ENCODE peak calls at places on chromosomes 16 and 17, in seven cellular contexts. One of them, this sample, is unnamed.

GRCh38 chr17:79691931-79692330 is 38.8 kb upstream of the ENPP7 start:
- DNase-seq in gastrocnemius medialis: no peak
- DNase-seq in A673: no peak
- DNase-seq in esophagus muscularis mucosa: no peak
- DNase-seq in sigmoid colon: no peak
- DNase-seq in BJ: no peak
- DNase-seq in NB4: no peak
- DNase-seq in this sample: peak; percentile 21

GRCh38 chr17:74737299-74738050 is 419 bp downstream of the RAB37 start:
- DNase-seq in BJ: no peak
- DNase-seq in gastrocnemius medialis: no peak
- DNase-seq in sigmoid colon: no peak
- DNase-seq in NB4: peak; percentile 83
- DNase-seq in esophagus muscularis mucosa: no peak
- DNase-seq in A673: peak; percentile 61
- DNase-seq in this sample: no peak

GRCh38 chr16:24771779-24772157 is 42.3 kb downstream of the TNRC6A start:
- DNase-seq in A673: no peak
- DNase-seq in BJ: no peak
- DNase-seq in gastrocnemius medialis: no peak
- DNase-seq in NB4: no peak
- DNase-seq in sigmoid colon: no peak
- DNase-seq in esophagus muscularis mucosa: no peak
- DNase-seq in this sample: no peak

GRCh38 chr17:74786411-74787097 is 10.4 kb upstream of the NAT9 start:
- DNase-seq in esophagus muscularis mucosa: no peak
- DNase-seq in gastrocnemius medialis: no peak
- DNase-seq in NB4: no peak
- DNase-seq in A673: no peak
- DNase-seq in BJ: no peak
- DNase-seq in sigmoid colon: no peak
- DNase-seq in this sample: no peak

GRCh38 chr17:51435641-51436091 is 175.3 kb downstream of the UTP18 start:
- DNase-seq in A673: peak; percentile 71
- DNase-seq in gastrocnemius medialis: no peak
- DNase-seq in BJ: no peak
- DNase-seq in esophagus muscularis mucosa: peak; percentile 75
- DNase-seq in sigmoid colon: no peak
- DNase-seq in NB4: peak; percentile 83
- DNase-seq in this sample: peak; percentile 21

GRCh38 chr16:56889206-56889605 is 24.2 kb downstream of the SLC12A3 start:
- DNase-seq in esophagus muscularis mucosa: no peak
- DNase-seq in NB4: no peak
- DNase-seq in BJ: no peak
- DNase-seq in gastrocnemius medialis: no peak
- DNase-seq in A673: no peak
- DNase-seq in sigmoid colon: no peak
- DNase-seq in this sample: no peak

GRCh38 chr16:83771306-83771942 is 36.4 kb upstream of the HSBP1 start:
- DNase-seq in A673: no peak
- DNase-seq in sigmoid colon: no peak
- DNase-seq in NB4: no peak
- DNase-seq in BJ: no peak
- DNase-seq in gastrocnemius medialis: peak; percentile 17
- DNase-seq in esophagus muscularis mucosa: no peak
- DNase-seq in this sample: peak; percentile 77

GRCh38 chr16:23478566-23478965 is 25.6 kb upstream of the COG7 start:
- DNase-seq in gastrocnemius medialis: no peak
- DNase-seq in sigmoid colon: no peak
- DNase-seq in A673: no peak
- DNase-seq in esophagus muscularis mucosa: no peak
- DNase-seq in NB4: no peak
- DNase-seq in BJ: no peak
- DNase-seq in this sample: no peak

GRCh38 chr17:44780161-44780560 is 21.4 kb downstream of the ADAM11 start:
- DNase-seq in esophagus muscularis mucosa: no peak
- DNase-seq in sigmoid colon: no peak
- DNase-seq in NB4: no peak
- DNase-seq in gastrocnemius medialis: no peak
- DNase-seq in A673: no peak
- DNase-seq in BJ: no peak
- DNase-seq in this sample: no peak

GRCh38 chr17:75635610-75636202 is 2.5 kb downstream of the SMIM5 start:
- DNase-seq in gastrocnemius medialis: peak; percentile 56
- DNase-seq in A673: no peak
- DNase-seq in NB4: no peak
- DNase-seq in esophagus muscularis mucosa: no peak
- DNase-seq in sigmoid colon: no peak
- DNase-seq in BJ: no peak
- DNase-seq in this sample: peak; percentile 60

GRCh38 chr17:18031955-18032354 is 7.0 kb downstream of the ATPAF2 start:
- DNase-seq in gastrocnemius medialis: no peak
- DNase-seq in esophagus muscularis mucosa: no peak
- DNase-seq in A673: no peak
- DNase-seq in NB4: no peak
- DNase-seq in sigmoid colon: no peak
- DNase-seq in BJ: no peak
- DNase-seq in this sample: no peak

GRCh38 chr17:65057520-65058075 is 1.1 kb upstream of the GNA13 start:
- DNase-seq in A673: no peak
- DNase-seq in sigmoid colon: peak; percentile 72
- DNase-seq in BJ: no peak
- DNase-seq in gastrocnemius medialis: peak; percentile 46
- DNase-seq in esophagus muscularis mucosa: no peak
- DNase-seq in NB4: no peak
- DNase-seq in this sample: peak; percentile 26

GRCh38 chr16:66614161-66614802 is 9.8 kb downstream of the CMTM3 start:
- DNase-seq in sigmoid colon: no peak
- DNase-seq in esophagus muscularis mucosa: no peak
- DNase-seq in A673: no peak
- DNase-seq in NB4: no peak
- DNase-seq in BJ: no peak
- DNase-seq in gastrocnemius medialis: no peak
- DNase-seq in this sample: no peak

GRCh38 chr17:40177275-40177874 is at the start of gene RAPGEFL1:
- DNase-seq in esophagus muscularis mucosa: peak; percentile 94
- DNase-seq in NB4: no peak
- DNase-seq in A673: peak; percentile 72
- DNase-seq in sigmoid colon: peak; percentile 87
- DNase-seq in BJ: no peak
- DNase-seq in gastrocnemius medialis: peak; percentile 42
- DNase-seq in this sample: peak; percentile 75

GRCh38 chr16:22296225-22297113 is 740 bp upstream of the POLR3E start:
- DNase-seq in BJ: no peak
- DNase-seq in esophagus muscularis mucosa: no peak
- DNase-seq in NB4: peak; percentile 23
- DNase-seq in sigmoid colon: peak; percentile 64
- DNase-seq in A673: peak; percentile 39
- DNase-seq in gastrocnemius medialis: no peak
- DNase-seq in this sample: no peak

GRCh38 chr17:64732336-64733006 is 70.4 kb upstream of the SMURF2 start:
- DNase-seq in sigmoid colon: no peak
- DNase-seq in esophagus muscularis mucosa: no peak
- DNase-seq in gastrocnemius medialis: no peak
- DNase-seq in BJ: no peak
- DNase-seq in NB4: no peak
- DNase-seq in A673: no peak
- DNase-seq in this sample: peak; percentile 29

GRCh38 chr16:46822270-46822669 is 8.7 kb downstream of the C16orf87 start:
- DNase-seq in esophagus muscularis mucosa: no peak
- DNase-seq in A673: peak; percentile 26
- DNase-seq in sigmoid colon: no peak
- DNase-seq in gastrocnemius medialis: no peak
- DNase-seq in BJ: no peak
- DNase-seq in NB4: no peak
- DNase-seq in this sample: no peak

GRCh38 chr16:83044589-83044988 is 417.8 kb downstream of the CDH13 start:
- DNase-seq in A673: no peak
- DNase-seq in esophagus muscularis mucosa: no peak
- DNase-seq in BJ: no peak
- DNase-seq in sigmoid colon: no peak
- DNase-seq in gastrocnemius medialis: no peak
- DNase-seq in NB4: no peak
- DNase-seq in this sample: no peak

GRCh38 chr16:67673712-67674580 is 7.3 kb downstream of the C16orf86 start:
- DNase-seq in gastrocnemius medialis: peak; percentile 46
- DNase-seq in BJ: no peak
- DNase-seq in A673: peak; percentile 78
- DNase-seq in sigmoid colon: peak; percentile 84
- DNase-seq in NB4: no peak
- DNase-seq in esophagus muscularis mucosa: no peak
- DNase-seq in this sample: peak; percentile 86

GRCh38 chr17:74512624-74513084 is 18.6 kb downstream of the CD300LB start:
- DNase-seq in A673: no peak
- DNase-seq in NB4: peak; percentile 82
- DNase-seq in esophagus muscularis mucosa: peak; percentile 82
- DNase-seq in gastrocnemius medialis: peak; percentile 30
- DNase-seq in BJ: no peak
- DNase-seq in sigmoid colon: no peak
- DNase-seq in this sample: no peak

GRCh38 chr17:50266384-50267073 is 7.7 kb upstream of the TMEM92 start:
- DNase-seq in A673: no peak
- DNase-seq in NB4: no peak
- DNase-seq in BJ: no peak
- DNase-seq in sigmoid colon: peak; percentile 91
- DNase-seq in gastrocnemius medialis: no peak
- DNase-seq in esophagus muscularis mucosa: no peak
- DNase-seq in this sample: peak; percentile 35
- TF ChIP-seq CTCF in A673: no peak
- TF ChIP-seq CTCF in NB4: no peak
- TF ChIP-seq CTCF in BJ: peak; percentile 34
- TF ChIP-seq CTCF in sigmoid colon: peak; percentile 20
- TF ChIP-seq CTCF in gastrocnemius medialis: no peak
- TF ChIP-seq CTCF in esophagus muscularis mucosa: peak; percentile 25
- TF ChIP-seq CTCF in this sample: no peak

DNA sequence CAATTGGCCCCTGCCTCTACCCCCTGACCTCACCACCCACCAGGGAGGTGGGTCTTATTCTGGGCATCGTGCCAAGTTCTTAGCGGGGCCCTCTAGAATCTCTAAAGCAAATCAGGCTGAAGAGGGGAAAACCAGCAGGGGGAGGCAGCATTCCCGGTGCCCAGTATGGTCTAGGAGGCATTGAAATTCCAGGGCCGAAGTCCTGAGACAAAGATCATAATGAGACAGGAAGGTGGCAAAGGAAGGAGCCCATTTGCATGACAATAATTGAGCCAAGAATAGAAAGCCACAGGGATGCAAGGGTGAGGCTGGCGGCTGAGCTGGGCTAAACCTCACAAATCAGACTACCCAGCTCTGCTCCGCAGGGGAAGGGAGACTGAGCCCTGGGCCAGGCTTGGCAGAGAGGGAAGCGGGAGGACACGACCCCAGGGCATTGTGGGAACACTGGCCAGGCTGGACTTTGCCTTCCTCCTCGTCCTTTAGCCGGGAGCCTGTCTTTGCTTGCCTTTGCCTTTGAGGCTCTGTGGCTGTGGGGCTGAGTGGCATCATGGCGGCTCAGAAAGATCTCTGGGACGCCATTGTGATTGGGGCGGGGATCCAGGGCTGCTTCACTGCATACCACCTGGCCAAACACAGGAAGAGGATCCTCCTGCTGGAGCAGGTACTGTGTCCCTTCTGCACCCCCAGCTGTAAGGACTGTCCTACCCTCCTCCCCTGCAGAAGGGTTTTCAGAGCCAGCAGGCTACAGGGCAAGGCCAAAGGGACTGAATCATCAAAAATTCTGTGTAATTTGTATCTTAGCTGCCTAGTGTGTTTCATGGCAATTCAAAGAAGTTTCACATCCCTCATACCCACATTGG is at the start of gene PIPOX:
- DNase-seq in sigmoid colon: no peak
- DNase-seq in esophagus muscularis mucosa: no peak
- DNase-seq in BJ: no peak
- DNase-seq in NB4: peak; percentile 55
- DNase-seq in gastrocnemius medialis: no peak
- DNase-seq in A673: peak; percentile 94
- DNase-seq in this sample: peak; percentile 18
- TF ChIP-seq CTCF in sigmoid colon: no peak
- TF ChIP-seq CTCF in esophagus muscularis mucosa: no peak
- TF ChIP-seq CTCF in BJ: peak; percentile 6
- TF ChIP-seq CTCF in NB4: no peak
- TF ChIP-seq CTCF in gastrocnemius medialis: no peak
- TF ChIP-seq CTCF in A673: peak; percentile 65
- TF ChIP-seq CTCF in this sample: no peak

GRCh38 chr17:37190493-37190892 is 185.3 kb upstream of the C17orf78 start:
- DNase-seq in NB4: no peak
- DNase-seq in gastrocnemius medialis: no peak
- DNase-seq in BJ: no peak
- DNase-seq in sigmoid colon: no peak
- DNase-seq in A673: no peak
- DNase-seq in esophagus muscularis mucosa: no peak
- DNase-seq in this sample: no peak
- TF ChIP-seq CTCF in NB4: no peak
- TF ChIP-seq CTCF in gastrocnemius medialis: no peak
- TF ChIP-seq CTCF in BJ: peak; percentile 6
- TF ChIP-seq CTCF in sigmoid colon: no peak
- TF ChIP-seq CTCF in A673: no peak
- TF ChIP-seq CTCF in esophagus muscularis mucosa: no peak
- TF ChIP-seq CTCF in this sample: no peak

GRCh38 chr16:894841-895240 is 75.9 kb downstream of the LMF1 start:
- DNase-seq in gastrocnemius medialis: no peak
- DNase-seq in BJ: no peak
- DNase-seq in sigmoid colon: no peak
- DNase-seq in NB4: no peak
- DNase-seq in A673: no peak
- DNase-seq in esophagus muscularis mucosa: no peak
- DNase-seq in this sample: no peak

GRCh38 chr16:892006-892405 is 78.8 kb downstream of the LMF1 start:
- DNase-seq in NB4: no peak
- DNase-seq in A673: no peak
- DNase-seq in esophagus muscularis mucosa: no peak
- DNase-seq in sigmoid colon: no peak
- DNase-seq in BJ: no peak
- DNase-seq in gastrocnemius medialis: no peak
- DNase-seq in this sample: no peak

GRCh38 chr16:892536-893255 is 78.1 kb downstream of the LMF1 start:
- DNase-seq in A673: no peak
- DNase-seq in sigmoid colon: no peak
- DNase-seq in BJ: no peak
- DNase-seq in NB4: no peak
- DNase-seq in esophagus muscularis mucosa: no peak
- DNase-seq in gastrocnemius medialis: no peak
- DNase-seq in this sample: no peak

GRCh38 chr16:894136-894535 is 76.6 kb downstream of the LMF1 start:
- DNase-seq in sigmoid colon: no peak
- DNase-seq in NB4: no peak
- DNase-seq in BJ: no peak
- DNase-seq in gastrocnemius medialis: no peak
- DNase-seq in A673: no peak
- DNase-seq in esophagus muscularis mucosa: no peak
- DNase-seq in this sample: peak; percentile 38

DNA sequence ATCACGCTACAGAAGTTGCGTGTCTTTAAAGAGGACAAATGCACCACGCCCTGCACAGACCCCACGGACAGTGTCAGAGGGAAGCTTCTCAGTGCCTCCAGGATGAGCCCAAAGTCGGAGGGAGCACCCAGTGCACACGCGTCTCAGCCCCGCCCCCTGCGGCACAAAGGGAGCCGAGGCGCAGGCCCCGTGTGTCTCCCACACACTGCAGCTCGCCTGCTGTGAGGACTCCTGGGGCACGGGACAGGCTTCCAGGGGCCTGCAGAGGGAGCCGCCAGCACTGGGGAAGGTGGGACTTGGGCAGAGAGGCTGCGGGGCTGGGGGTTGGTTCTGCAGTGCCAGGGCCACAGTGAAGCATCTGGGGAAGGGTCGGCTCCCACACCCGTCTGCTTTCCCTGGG is 77.4 kb downstream of the LMF1 start:
- DNase-seq in BJ: no peak
- DNase-seq in gastrocnemius medialis: no peak
- DNase-seq in A673: peak; percentile 56
- DNase-seq in esophagus muscularis mucosa: no peak
- DNase-seq in sigmoid colon: no peak
- DNase-seq in NB4: peak; percentile 18
- DNase-seq in this sample: no peak
- TF ChIP-seq CTCF in BJ: no peak
- TF ChIP-seq CTCF in gastrocnemius medialis: no peak
- TF ChIP-seq CTCF in A673: peak; percentile 36
- TF ChIP-seq CTCF in esophagus muscularis mucosa: no peak
- TF ChIP-seq CTCF in sigmoid colon: no peak
- TF ChIP-seq CTCF in NB4: no peak
- TF ChIP-seq CTCF in this sample: no peak

This sample was measured in heart right ventricle.